ENCODE peak calls at places on chromosomes 2 and 18, in four cellular contexts. A is foreskin keratinocyte, C is BE2C, E is endothelial cell. O is an unnamed sample.

GRCh38 chr2:23707096-23707495 is 219.8 kb downstream of the ATAD2B start:
- DNase-seq in E (no peak), A (no peak), C (no peak), O (no peak)

GRCh38 chr2:29105375-29105774 is 9.8 kb upstream of the CLIP4 start:
- DNase-seq in C (no peak), A (no peak), E (no peak), O (no peak)

GRCh38 chr2:221429741-221430491 is 142.2 kb downstream of the EPHA4 start:
- DNase-seq in C (no peak), E (no peak), A (no peak), O (no peak)

GRCh38 chr2:126719191-126720030 is 63.5 kb downstream of the GYPC start:
- DNase-seq in C (no peak), A (no peak), E (peak), O (no peak)

GRCh38 chr2:55089716-55090115 is 39.5 kb upstream of the RTN4 start:
- DNase-seq in E (no peak), C (no peak), A (no peak), O (no peak)

GRCh38 chr2:241373449-241373848 is 17.4 kb downstream of the FARP2 start:
- DNase-seq in E (no peak), C (no peak), A (no peak), O (no peak)

GRCh38 chr2:184053326-184053725 is 545.0 kb upstream of the ZNF804A start:
- DNase-seq in C (no peak), E (no peak), A (no peak), O (peak)

GRCh38 chr2:102509749-102510148 is 36.7 kb downstream of the SLC9A4 start:
- DNase-seq in E (no peak), A (peak), C (no peak), O (no peak)

GRCh38 chr18:74225193-74225840 is 66.4 kb downstream of the CYB5A start:
- DNase-seq in E (no peak), C (peak), A (no peak), O (no peak)

GRCh38 chr18:67476585-67476984 is 39.9 kb downstream of the DSEL start:
- DNase-seq in E (no peak), A (no peak), C (no peak), O (no peak)

GRCh38 chr2:195898505-195898904 is 170.1 kb downstream of the DNAH7 start:
- DNase-seq in A (peak), E (no peak), C (peak), O (peak)

GRCh38 chr18:6476880-6477279 is 62.2 kb upstream of the L3MBTL4 start:
- DNase-seq in E (no peak), C (no peak), A (peak), O (no peak)

GRCh38 chr18:9741821-9742541 is 33.9 kb downstream of the RAB31 start:
- DNase-seq in C (peak), A (no peak), E (peak), O (no peak)

GRCh38 chr18:71398530-71398929 is 1109.7 kb downstream of the SOCS6 start:
- DNase-seq in E (no peak), C (peak), A (no peak), O (no peak)

DNA sequence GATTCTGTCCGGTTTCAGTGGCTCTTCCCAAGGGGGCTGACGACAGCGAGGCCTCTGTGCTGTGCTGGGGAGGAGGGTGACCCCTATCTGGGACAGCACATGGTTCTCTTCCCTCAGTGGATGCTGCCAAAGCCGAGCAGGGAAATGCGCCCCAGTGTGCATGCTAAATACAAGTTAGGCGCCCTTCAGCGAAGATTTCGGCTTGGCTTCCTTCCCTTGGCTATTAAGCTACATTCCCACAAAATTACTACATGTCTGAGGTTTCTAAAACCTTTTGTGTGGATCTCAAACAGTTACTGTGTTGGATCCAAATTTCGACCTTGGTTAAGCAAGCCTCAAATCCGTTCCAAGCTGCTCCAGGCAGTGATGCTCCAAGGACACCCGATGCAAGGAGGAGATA is 440.3 kb downstream of the NRXN1 start:
- DNase-seq in C (no peak), A (no peak), E (no peak), O (no peak)
- TF ChIP-seq CTCF in C (no peak), A (no peak), E (no peak), O (no peak)

DNA sequence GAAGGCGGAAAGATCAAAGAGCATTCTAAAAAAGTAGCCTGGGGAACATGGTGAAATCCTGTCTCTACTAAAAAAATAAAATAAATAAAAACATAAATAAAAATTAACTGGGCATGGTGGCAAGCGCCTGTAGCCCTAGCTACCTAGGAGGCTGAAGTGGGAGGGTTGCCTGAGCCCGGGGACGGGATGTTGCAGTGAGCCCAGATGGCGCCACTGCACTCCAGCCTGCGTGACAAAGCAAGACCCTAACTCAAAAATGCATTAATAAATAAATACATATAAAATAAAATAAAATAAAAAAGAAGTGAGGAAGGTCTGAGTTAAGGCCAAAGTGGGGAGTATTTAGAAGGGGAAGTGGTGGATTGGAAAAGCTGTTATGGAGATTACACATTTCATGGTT is 1.3 kb upstream of the PSMD14 start:
- DNase-seq in A (no peak), E (no peak), C (no peak), O (no peak)
- TF ChIP-seq CTCF in A (no peak), E (no peak), C (peak), O (no peak)

GRCh38 chr2:128261245-128262128 is 57.2 kb downstream of the HS6ST1 start:
- DNase-seq in A (no peak), C (no peak), E (no peak), O (no peak)

GRCh38 chr2:128262315-128263253 is 56.1 kb downstream of the HS6ST1 start:
- DNase-seq in C (no peak), A (no peak), E (no peak), O (no peak)

GRCh38 chr2:128258218-128258617 is 60.5 kb downstream of the HS6ST1 start:
- DNase-seq in C (no peak), A (no peak), E (no peak), O (no peak)

GRCh38 chr2:128259585-128259984 is 59.1 kb downstream of the HS6ST1 start:
- DNase-seq in E (no peak), A (no peak), C (no peak), O (no peak)

GRCh38 chr2:128260239-128261138 is 58.2 kb downstream of the HS6ST1 start:
- DNase-seq in A (peak), C (no peak), E (peak), O (peak)
- TF ChIP-seq CTCF in A (peak), C (no peak), E (no peak), O (peak)

DNA sequence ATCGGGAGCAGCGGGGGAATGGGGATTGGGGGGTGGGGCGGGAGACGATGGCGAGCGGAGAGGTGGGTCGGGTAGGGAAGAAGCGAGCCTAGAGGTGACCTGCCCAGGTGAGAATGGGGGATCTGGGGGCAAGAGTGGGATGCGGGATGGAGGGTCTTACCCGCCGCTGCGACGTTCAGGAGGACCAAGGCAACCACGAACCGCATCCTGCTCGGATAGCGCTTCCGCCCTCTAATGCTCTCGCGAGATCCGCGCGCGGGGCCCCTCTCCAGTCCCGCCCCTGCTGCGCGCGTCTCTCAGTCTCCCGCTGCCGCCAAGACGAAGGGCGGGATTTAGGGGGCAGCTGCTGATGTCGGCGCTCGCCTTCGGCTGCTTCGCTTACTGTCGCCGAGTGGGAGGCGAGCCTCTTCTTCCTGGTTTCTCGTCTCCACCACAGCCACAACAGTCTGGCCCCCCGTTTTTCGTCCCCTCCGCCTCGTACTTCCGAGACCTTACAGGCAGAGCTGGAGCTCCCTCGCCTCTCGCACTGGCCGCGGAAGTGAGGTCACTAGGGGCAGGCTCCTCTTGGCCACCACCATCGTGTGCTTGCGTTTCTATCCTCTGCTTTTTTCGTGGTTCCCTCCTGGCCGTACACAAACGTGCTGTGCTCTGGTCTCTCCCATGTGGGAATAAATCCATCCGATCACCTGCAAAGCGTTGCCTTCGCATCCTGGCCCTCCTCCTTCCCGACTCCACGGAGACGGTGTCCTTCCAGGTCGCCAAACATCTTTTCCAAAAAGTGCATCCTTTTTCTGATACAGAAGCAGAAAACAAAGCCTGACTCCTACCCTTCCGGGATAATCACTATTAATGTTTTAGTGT is at the start of gene TGOLN2:
- DNase-seq in A (peak), E (peak), C (peak), O (peak)
- TF ChIP-seq CTCF in A (no peak), E (no peak), C (no peak), O (no peak)

GRCh38 chr2:147275943-147276342 is 568.9 kb upstream of the ACVR2A start:
- DNase-seq in A (no peak), E (peak), C (no peak), O (no peak)
- TF ChIP-seq CTCF in A (peak), E (peak), C (no peak), O (peak)

GRCh38 chr18:77711096-77711495 is 461.4 kb downstream of the GALR1 start:
- DNase-seq in C (no peak), A (no peak), E (no peak), O (no peak)
- TF ChIP-seq CTCF in C (peak), A (peak), E (peak), O (peak)

O was measured in kidney epithelial cell.